ENCODE peak calls at places on chromosome 11, in eight cellular contexts. Z is dorsolateral prefrontal cortex, C is GM20000, D is choroid plexus epithelial cell, K is cardiac muscle cell, Y is hepatocyte, G is A549, L is foreskin fibroblast. T is an unnamed sample.

GRCh38 chr11:65982824-65983588 is 19.0 kb downstream of the EIF1AD start:
- DNase-seq in L (no peak), D (no peak), Y (no peak), G (no peak), Z (no peak), K (no peak), C (no peak), T (no peak)

GRCh38 chr11:65404210-65404609 is 17.8 kb downstream of the FRMD8 start:
- DNase-seq in Z (no peak), L (no peak), K (no peak), D (no peak), C (no peak), G (no peak), Y (no peak), T (no peak)

GRCh38 chr11:45378516-45378915 is 92.4 kb upstream of the SYT13 start:
- DNase-seq in Y (no peak), D (no peak), G (no peak), L (no peak), Z (no peak), C (no peak), K (no peak), T (no peak)

GRCh38 chr11:121035169-121035755 is 11.4 kb downstream of the TBCEL start:
- DNase-seq in G (no peak), Y (no peak), D (no peak), K (no peak), Z (no peak), L (no peak), C (no peak), T (no peak)

GRCh38 chr11:18865951-18866350 is 73.3 kb downstream of the MRGPRX1 start:
- DNase-seq in D (no peak), L (no peak), Z (no peak), K (no peak), C (no peak), Y (no peak), G (no peak), T (no peak)

GRCh38 chr11:124839051-124839971 is 25.9 kb upstream of the ROBO3 start:
- DNase-seq in L (no peak), Z (peak; percentile 53), D (no peak), K (peak; percentile 36), C (no peak), G (no peak), Y (peak; percentile 23), T (peak; percentile 73)

GRCh38 chr11:794766-795637 is 3.1 kb downstream of the SLC25A22 start:
- DNase-seq in L (no peak), C (no peak), Y (no peak), K (no peak), Z (no peak), G (no peak), D (no peak), T (no peak)

GRCh38 chr11:60078021-60078420 is 10.4 kb upstream of the MS4A2 start:
- DNase-seq in L (no peak), G (no peak), Y (no peak), K (no peak), D (no peak), Z (no peak), C (no peak), T (no peak)

GRCh38 chr11:13772223-13773046 is 104.0 kb downstream of the FAR1 start:
- DNase-seq in Z (no peak), G (peak; percentile 16), L (peak; percentile 37), D (peak; percentile 84), C (peak; percentile 34), Y (peak; percentile 76), K (peak; percentile 79), T (peak; percentile 27)

GRCh38 chr11:57434640-57435546 is 8.0 kb upstream of the SLC43A3 start:
- DNase-seq in Z (no peak), Y (peak; percentile 79), L (peak; percentile 89), C (no peak), G (peak; percentile 69), D (peak; percentile 97), K (no peak), T (no peak)

GRCh38 chr11:43518407-43519165 is 159.9 kb downstream of the TTC17 start:
- DNase-seq in Y (no peak), C (no peak), K (no peak), Z (no peak), L (peak; percentile 17), D (peak; percentile 63), G (no peak), T (no peak)

GRCh38 chr11:77647906-77648305 is 10.3 kb upstream of the CLNS1A start:
- DNase-seq in Z (no peak), C (no peak), L (no peak), D (no peak), K (no peak), G (no peak), Y (no peak), T (no peak)

GRCh38 chr11:105130189-105130813 is 9.3 kb downstream of the CARD18 start:
- DNase-seq in Y (no peak), Z (no peak), C (no peak), K (no peak), L (no peak), D (no peak), G (no peak), T (no peak)

GRCh38 chr11:85823816-85824215 is 12.9 kb upstream of the SYTL2 start:
- DNase-seq in D (no peak), L (no peak), Z (no peak), G (no peak), Y (no peak), C (no peak), K (no peak), T (no peak)

GRCh38 chr11:68584097-68584496 is 100.2 kb upstream of the GAL start:
- DNase-seq in G (peak; percentile 30), Z (no peak), Y (peak; percentile 52), K (peak; percentile 65), L (no peak), D (peak; percentile 31), C (peak; percentile 45), T (peak; percentile 72)

GRCh38 chr11:66015094-66015881 is 3.5 kb downstream of the CST6 start:
- DNase-seq in G (no peak), C (peak; percentile 14), D (no peak), K (no peak), L (peak; percentile 64), Z (no peak), Y (no peak), T (no peak)

DNA sequence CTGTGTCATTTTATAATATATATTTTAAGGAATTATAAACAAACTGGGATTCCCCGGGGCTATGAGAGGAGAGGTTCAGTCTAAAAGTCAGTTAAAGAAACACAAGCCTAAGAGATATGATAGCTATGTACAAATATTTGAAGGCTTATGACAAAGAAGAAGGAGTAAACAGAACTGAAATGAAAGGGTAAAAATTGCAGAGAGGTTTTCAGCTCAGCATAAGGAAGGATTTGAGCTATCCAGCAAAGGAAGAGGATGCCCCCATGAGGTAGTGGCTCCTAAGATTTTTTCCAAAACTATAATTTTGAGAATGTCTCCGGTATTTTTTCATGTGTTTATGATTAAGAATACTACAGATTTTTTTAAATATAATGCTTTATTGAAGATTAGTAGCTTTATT is 57.9 kb upstream of the ANGPTL5 start:
- DNase-seq in C (no peak), Z (no peak), D (peak; percentile 42), K (no peak), L (peak; percentile 10), G (no peak), Y (no peak), T (no peak)
- TF ChIP-seq CTCF in C (no peak), Z (no peak), D (peak; percentile 47), K (peak; percentile 24), L (peak; percentile 23), G (peak; percentile 52), Y (peak; percentile 34), T (no peak)

DNA sequence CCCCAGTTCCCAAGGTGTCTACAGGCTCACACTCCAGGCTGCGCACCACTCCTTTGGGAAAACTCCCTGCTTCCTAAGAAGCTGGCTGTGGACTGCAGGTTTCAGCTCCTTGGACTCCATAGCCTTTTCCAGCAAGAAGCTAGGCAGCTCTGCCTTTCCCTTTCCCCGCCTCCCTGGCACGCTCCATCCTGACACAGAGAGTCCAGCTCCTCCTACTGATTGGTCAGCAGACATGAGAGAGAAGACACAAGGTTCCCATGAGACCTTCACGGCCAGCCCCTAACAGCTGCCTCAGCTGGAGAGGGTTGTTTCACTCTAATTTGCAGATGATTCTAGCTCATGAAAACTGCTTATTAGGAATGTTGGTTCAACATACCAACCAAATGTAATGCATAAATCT is 27.6 kb downstream of the TENM4 start:
- DNase-seq in Y (peak; percentile 80), C (no peak), L (peak; percentile 90), D (peak; percentile 95), G (no peak), K (peak; percentile 60), Z (no peak), T (peak; percentile 73)
- TF ChIP-seq CTCF in Y (no peak), C (no peak), L (no peak), D (no peak), G (no peak), K (no peak), Z (no peak), T (no peak)

GRCh38 chr11:75767793-75768111 is 826 bp upstream of the DGAT2 start:
- DNase-seq in C (no peak), K (no peak), G (no peak), Z (no peak), D (no peak), Y (no peak), L (no peak), T (no peak)

GRCh38 chr11:75767228-75767572 is 1.4 kb upstream of the DGAT2 start:
- DNase-seq in Z (no peak), G (no peak), D (no peak), Y (no peak), L (no peak), C (no peak), K (no peak), T (no peak)

GRCh38 chr11:75766449-75767227 is 1.9 kb upstream of the DGAT2 start:
- DNase-seq in L (no peak), K (no peak), Y (no peak), D (peak; percentile 23), C (peak; percentile 72), G (no peak), Z (no peak), T (no peak)

GRCh38 chr11:75768909-75769771 is 562 bp downstream of the DGAT2 start:
- DNase-seq in C (no peak), L (no peak), Y (no peak), K (no peak), G (peak; percentile 19), Z (no peak), D (no peak), T (no peak)

GRCh38 chr11:75768112-75768908 is at the start of gene DGAT2:
- DNase-seq in Z (peak; percentile 63), L (peak; percentile 38), G (peak; percentile 83), K (peak; percentile 95), Y (peak; percentile 92), C (peak; percentile 92), D (peak; percentile 69), T (peak; percentile 84)
- TF ChIP-seq CTCF in Z (peak; percentile 18), L (no peak), G (peak; percentile 17), K (peak; percentile 12), Y (peak; percentile 35), C (no peak), D (no peak), T (peak; percentile 27)

DNA sequence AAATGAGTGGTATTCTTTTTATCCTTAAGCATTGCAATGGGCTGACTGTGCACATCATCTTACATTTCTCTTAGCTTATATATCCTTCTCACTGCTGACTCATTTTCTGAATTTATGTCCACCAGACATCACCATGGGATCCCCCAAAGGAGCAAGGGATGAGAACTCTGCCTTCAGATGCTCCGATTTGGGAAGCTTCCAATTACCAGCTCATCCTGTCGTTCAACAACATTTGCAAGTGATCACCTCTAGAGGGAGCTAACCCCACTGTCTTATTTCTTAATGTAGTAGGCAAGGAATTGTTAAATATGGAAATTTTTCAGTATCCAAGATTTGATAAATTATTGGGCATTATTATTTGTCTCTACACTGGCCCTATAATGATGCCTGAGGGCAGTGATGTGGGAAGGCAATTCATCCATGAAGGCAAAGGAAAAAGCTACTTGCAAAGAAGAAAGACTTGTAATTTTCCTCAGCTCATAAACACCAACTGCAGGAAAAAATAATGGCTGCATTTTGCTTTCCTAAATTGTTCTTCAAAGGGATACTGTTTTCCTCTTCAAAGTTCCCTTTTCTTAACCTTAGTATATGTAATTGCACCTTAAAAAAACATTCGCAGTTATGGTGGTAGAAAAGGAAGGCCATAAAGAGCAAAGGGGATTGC is 102.4 kb upstream of the FSHB start:
- DNase-seq in C (peak; percentile 36), Z (no peak), K (peak; percentile 56), D (peak; percentile 65), G (peak; percentile 22), Y (peak; percentile 59), L (peak; percentile 1), T (peak; percentile 3)
- TF ChIP-seq CTCF in C (peak; percentile 11), Z (peak; percentile 59), K (peak; percentile 77), D (peak; percentile 65), G (peak; percentile 48), Y (peak; percentile 68), L (peak; percentile 36), T (peak; percentile 66)

T was measured in nephron progenitor cell.